ENCODE peak calls at places on chromosome 21, in five cellular contexts. I, Z, S, H and P are unnamed samples.

GRCh38 chr21:42594616-42595280 is 58.7 kb upstream of the PDE9A start:
- DNase-seq in H (no peak), Z (peak; percentile 12), S (no peak), I (no peak), P (peak; percentile 62)

GRCh38 chr21:36063375-36064084 is 3.2 kb upstream of the SETD4 start:
- DNase-seq in S (no peak), Z (no peak), H (no peak), I (no peak), P (no peak)

GRCh38 chr21:24188511-24188910 is 1418.8 kb downstream of the MRPL39 start:
- DNase-seq in I (no peak), H (no peak), S (no peak), Z (no peak), P (no peak)

GRCh38 chr21:25107708-25108107 is 499.6 kb downstream of the MRPL39 start:
- DNase-seq in H (no peak), I (no peak), Z (peak; percentile 61), S (no peak), P (no peak)

GRCh38 chr21:42980959-42981523 is 6.7 kb downstream of the PKNOX1 start:
- DNase-seq in Z (no peak), S (no peak), H (no peak), I (no peak), P (no peak)

GRCh38 chr21:32776743-32777142 is 5.2 kb upstream of the PAXBP1 start:
- DNase-seq in Z (no peak), H (no peak), I (no peak), S (no peak), P (no peak)

GRCh38 chr21:42379425-42380215 is 13.3 kb upstream of the TFF1 start:
- DNase-seq in I (peak; percentile 11), Z (no peak), H (no peak), S (no peak), P (no peak)

GRCh38 chr21:37168666-37169065 is 95.6 kb downstream of the TTC3 start:
- DNase-seq in H (no peak), Z (no peak), S (no peak), I (no peak), P (no peak)

GRCh38 chr21:25369524-25370300 is 237.6 kb downstream of the MRPL39 start:
- DNase-seq in H (no peak), S (no peak), I (no peak), Z (peak; percentile 71), P (no peak)

GRCh38 chr21:38691626-38692025 is 114.1 kb upstream of the ETS2 start:
- DNase-seq in S (no peak), I (no peak), Z (no peak), H (no peak), P (no peak)

GRCh38 chr21:43702785-43703067 is 16.2 kb upstream of the PDXK start:
- DNase-seq in I (no peak), S (no peak), Z (peak; percentile 60), H (no peak), P (no peak)

GRCh38 chr21:38236232-38236631 is 20.6 kb upstream of the KCNJ15 start:
- DNase-seq in H (no peak), I (no peak), Z (peak; percentile 23), S (no peak), P (no peak)

GRCh38 chr21:28516996-28517592 is 475.6 kb downstream of the LTN1 start:
- DNase-seq in Z (peak; percentile 10), S (peak; percentile 51), H (peak; percentile 44), I (peak; percentile 67), P (peak; percentile 62)

GRCh38 chr21:38841472-38841871 is 35.7 kb downstream of the ETS2 start:
- DNase-seq in Z (peak; percentile 6), H (no peak), S (no peak), I (no peak), P (no peak)

GRCh38 chr21:30555095-30555494 is 6.0 kb downstream of the KRTAP19-7 start:
- DNase-seq in H (no peak), I (no peak), Z (no peak), S (no peak), P (no peak)

GRCh38 chr21:43598416-43599120 is 60.7 kb downstream of the HSF2BP start:
- DNase-seq in I (no peak), H (no peak), S (no peak), Z (peak; percentile 73), P (no peak)

DNA sequence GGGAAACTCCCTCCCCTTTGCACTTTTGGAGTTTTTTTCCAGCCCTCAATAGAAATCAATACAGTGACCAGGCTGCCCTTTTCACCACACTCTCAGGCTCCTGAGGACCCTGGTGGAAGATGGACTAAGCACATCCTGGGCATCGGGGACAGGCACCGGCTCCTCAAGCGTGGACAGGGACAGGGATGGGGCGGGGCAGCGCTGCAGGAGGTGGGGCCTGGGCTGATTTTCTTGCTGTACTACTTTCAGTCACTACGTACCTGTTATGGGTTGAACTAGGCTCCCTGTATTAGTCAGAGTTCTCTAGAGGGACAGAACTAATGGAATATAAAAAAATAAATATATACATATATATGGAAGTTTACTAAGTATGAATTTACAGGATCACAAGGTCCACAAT is 2.5 kb downstream of the MX2 start:
- DNase-seq in I (no peak), Z (no peak), H (no peak), S (no peak), P (no peak)
- H3K4me3 ChIP-seq in I (no peak overlapping the region), Z (no peak overlapping the region), H (no peak overlapping the region), S (no peak overlapping the region), P (no peak overlapping the region)

GRCh38 chr21:31744162-31744800 is 12.4 kb upstream of the SCAF4 start:
- DNase-seq in H (no peak), Z (no peak), S (no peak), I (no peak), P (no peak)

GRCh38 chr21:31735518-31735992 is 3.6 kb upstream of the SCAF4 start:
- DNase-seq in S (no peak), I (no peak), Z (no peak), H (no peak), P (no peak)

GRCh38 chr21:31743712-31744111 is 11.8 kb upstream of the SCAF4 start:
- DNase-seq in S (no peak), Z (no peak), H (no peak), I (no peak), P (no peak)

DNA sequence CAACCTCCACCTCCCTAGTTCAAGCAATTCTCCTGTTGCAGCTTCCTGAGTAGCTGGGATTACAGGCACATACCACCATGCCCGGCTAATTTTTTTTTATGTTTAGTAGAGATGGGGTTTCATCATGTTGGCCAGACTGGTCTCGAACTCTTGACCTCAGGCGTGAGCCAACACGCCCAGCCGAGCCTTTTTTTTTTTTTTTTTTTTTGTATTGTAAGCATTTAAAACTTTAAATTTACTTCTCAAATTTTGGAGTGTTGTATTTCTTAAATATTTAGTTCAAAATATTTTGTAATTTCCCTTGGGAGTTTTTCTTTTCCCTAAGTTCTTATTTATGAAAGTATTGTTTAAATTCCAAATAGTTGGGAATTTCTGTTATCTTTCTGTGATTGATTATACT is 9.2 kb upstream of the SCAF4 start:
- DNase-seq in H (no peak), Z (no peak), S (no peak), I (no peak), P (no peak)
- H3K4me1 ChIP-seq in H (no peaks in the 10 kb centered on the region), Z (peaks cover 14% of the 10 kb centered on the region), S (no peaks in the 10 kb centered on the region), I (no peaks in the 10 kb centered on the region), P (no peaks in the 10 kb centered on the region)

GRCh38 chr21:16070207-16070651 is 340.4 kb downstream of the USP25 start:
- DNase-seq in I (no peak), H (peak; percentile 38), Z (peak; percentile 55), S (no peak), P (no peak)
- H3K4me3 ChIP-seq in I (no peak overlapping the region), H (peak overlapping the region; percentile 36), Z (peak overlapping the region; percentile 72), S (no peak overlapping the region), P (peak overlapping the region; percentile 42)

GRCh38 chr21:34520769-34521508 is 8.9 kb upstream of the KCNE1 start:
- DNase-seq in S (peak; percentile 69), H (no peak), Z (no peak), I (no peak), P (no peak)
- H3K4me1 ChIP-seq in S (peaks cover 53% of the 10 kb centered on the region), H (no peaks in the 10 kb centered on the region), Z (peaks cover 17% of the 10 kb centered on the region), I (peaks cover 42% of the 10 kb centered on the region), P (peaks cover 40% of the 10 kb centered on the region)

GRCh38 chr21:45432575-45433255 is 27.8 kb downstream of the COL18A1 start:
- DNase-seq in Z (peak; percentile 36), S (no peak), I (no peak), H (no peak), P (no peak)
- H3K4me3 ChIP-seq in Z (no peak overlapping the region), S (no peak overlapping the region), I (no peak overlapping the region), H (no peak overlapping the region), P (no peak overlapping the region)